ENCODE peak calls at places on chromosomes 16 and 17, in four cellular contexts. M is substantia nigra; J is fibroblast of lung; T is CD4-positive, alpha-beta T cell. Y is an unnamed sample.

GRCh38 chr16:70767377-70768204 is 33.4 kb downstream of the VAC14 start:
- DNase-seq in M (no peak), J (peak; percentile 54), T (no peak), Y (no peak)

GRCh38 chr17:8014558-8014850 is 12.1 kb downstream of the GUCY2D start:
- DNase-seq in M (no peak), J (no peak), T (no peak), Y (no peak)

GRCh38 chr16:85200471-85201278 is 88.4 kb upstream of the CIBAR2 start:
- DNase-seq in M (no peak), J (no peak), T (no peak), Y (no peak)

GRCh38 chr16:27491894-27492587 is 57.7 kb downstream of the GTF3C1 start:
- DNase-seq in M (no peak), J (no peak), T (no peak), Y (no peak)

GRCh38 chr16:88451586-88452484 is 1.2 kb upstream of the ZFPM1 start:
- DNase-seq in M (no peak), J (no peak), T (no peak), Y (no peak)

GRCh38 chr16:49644143-49644460 is 211.8 kb downstream of the ZNF423 start:
- DNase-seq in M (no peak), J (no peak), T (no peak), Y (no peak)

GRCh38 chr17:17910060-17910459 is 62.1 kb downstream of the TOM1L2 start:
- DNase-seq in M (no peak), J (no peak), T (no peak), Y (no peak)

GRCh38 chr17:74408830-74409229 is 23.1 kb upstream of the GPRC5C start:
- DNase-seq in M (no peak), J (no peak), T (no peak), Y (no peak)

GRCh38 chr17:2598166-2598565 is 4.7 kb downstream of the PAFAH1B1 start:
- DNase-seq in M (no peak), J (peak; percentile 83), T (no peak), Y (no peak)

GRCh38 chr17:81033535-81034167 is 1.3 kb upstream of the BAIAP2 start:
- DNase-seq in M (no peak), J (no peak), T (no peak), Y (no peak)

GRCh38 chr16:68367034-68367433 is 56.2 kb downstream of the PRMT7 start:
- DNase-seq in M (peak; percentile 12), J (no peak), T (peak; percentile 19), Y (peak; percentile 64)

GRCh38 chr16:3101841-3102470 is 2.9 kb upstream of the ZSCAN10 start:
- DNase-seq in M (no peak), J (no peak), T (peak; percentile 25), Y (no peak)

GRCh38 chr16:47320546-47321315 is 140.1 kb downstream of the ITFG1 start:
- DNase-seq in M (no peak), J (peak; percentile 45), T (no peak), Y (no peak)

GRCh38 chr17:11144358-11145233 is 96.4 kb upstream of the SHISA6 start:
- DNase-seq in M (peak; percentile 3), J (no peak), T (no peak), Y (peak; percentile 62)

GRCh38 chr16:57660715-57661463 is 7.2 kb upstream of the ADGRG3 start:
- DNase-seq in M (no peak), J (no peak), T (no peak), Y (no peak)

GRCh38 chr16:57735755-57736418 is at the start of gene KATNB1:
- DNase-seq in M (no peak), J (no peak), T (no peak), Y (no peak)

GRCh38 chr17:78645421-78646295 is 68.5 kb upstream of the DNAH17 start:
- DNase-seq in M (peak; percentile 32), J (no peak), T (peak; percentile 37), Y (peak; percentile 53)

GRCh38 chr17:44826123-44826790 is 3.8 kb downstream of the GJC1 start:
- DNase-seq in M (no peak), J (peak; percentile 53), T (no peak), Y (no peak)

GRCh38 chr16:3171181-3171854 is 16.7 kb upstream of the OR1F1 start:
- DNase-seq in M (no peak), J (no peak), T (peak; percentile 23), Y (peak; percentile 30)

GRCh38 chr17:71273451-71273850 is 847.4 kb upstream of the SOX9 start:
- DNase-seq in M (no peak), J (no peak), T (no peak), Y (no peak)

GRCh38 chr17:65438708-65439294 is 122.6 kb downstream of the AXIN2 start:
- DNase-seq in M (peak; percentile 11), J (peak; percentile 58), T (no peak), Y (no peak)

GRCh38 chr16:3980311-3981111 is 100.0 kb upstream of the CREBBP start:
- DNase-seq in M (no peak), J (peak; percentile 68), T (no peak), Y (no peak)

GRCh38 chr17:82243648-82244412 is 15.0 kb downstream of the SLC16A3 start:
- DNase-seq in M (no peak), J (peak; percentile 18), T (no peak), Y (no peak)

GRCh38 chr17:9158545-9159452 is 137.5 kb downstream of the NTN1 start:
- DNase-seq in M (no peak), J (peak; percentile 10), T (no peak), Y (no peak)

GRCh38 chr16:10966129-10966528 is 21.8 kb downstream of the CLEC16A start:
- DNase-seq in M (no peak), J (no peak), T (no peak), Y (no peak)

Y was measured in head of caudate nucleus.